ENCODE peak calls at places on chromosomes 5 and 9, in eight cellular contexts. H, B, P, U, Y, K, X and E are unnamed samples. For H3K4me1, the result is how much of the 10 kb centered on the place peaks cover.

GRCh38 chr5:122965111-122965510 is 71.4 kb downstream of the PPIC start:
- DNase-seq in H (no peak), B (no peak), P (no peak), U (no peak), Y (no peak), K (no peak), X (no peak), E (no peak)

GRCh38 chr5:1012316-1012841 is 3.8 kb downstream of the NKD2 start:
- DNase-seq in H (no peak), B (no peak), P (no peak), U (no peak), Y (no peak), K (no peak), X (no peak), E (no peak)

GRCh38 chr5:6583049-6583880 is 49.6 kb downstream of the NSUN2 start:
- DNase-seq in H (no peak), B (peak), P (no peak), U (peak), Y (no peak), K (peak), X (no peak), E (peak)

GRCh38 chr9:90815183-90815943 is 13.7 kb downstream of the SYK start:
- DNase-seq in H (no peak), B (peak), P (no peak), U (no peak), Y (peak), K (no peak), X (no peak), E (no peak)

GRCh38 chr5:31492824-31493223 is 39.1 kb downstream of the DROSHA start:
- DNase-seq in H (peak), B (peak), P (no peak), U (peak), Y (peak), K (no peak), X (no peak), E (peak)

GRCh38 chr5:143404416-143405062 is 1.1 kb upstream of the NR3C1 start:
- DNase-seq in H (peak), B (peak), P (no peak), U (peak), Y (peak), K (peak), X (peak), E (peak)

GRCh38 chr9:122036408-122036807 is 56.7 kb downstream of the TTLL11 start:
- DNase-seq in H (no peak), B (no peak), P (no peak), U (no peak), Y (no peak), K (no peak), X (no peak), E (no peak)

GRCh38 chr5:173371400-173371799 is 43.2 kb upstream of the STC2 start:
- DNase-seq in H (no peak), B (no peak), P (no peak), U (no peak), Y (no peak), K (no peak), X (no peak), E (no peak)

GRCh38 chr5:173103411-173103810 is 40.9 kb upstream of the BNIP1 start:
- DNase-seq in H (no peak), B (no peak), P (no peak), U (no peak), Y (no peak), K (no peak), X (no peak), E (no peak)

GRCh38 chr9:135718616-135719015 is 16.6 kb downstream of the KCNT1 start:
- DNase-seq in H (peak), B (no peak), P (peak), U (no peak), Y (peak), K (no peak), X (peak), E (peak)

GRCh38 chr5:115586525-115587146 is 15.6 kb downstream of the TICAM2 start:
- DNase-seq in H (no peak), B (peak), P (no peak), U (no peak), Y (peak), K (no peak), X (peak), E (peak)

GRCh38 chr9:126696091-126696763 is 82.5 kb downstream of the LMX1B start:
- DNase-seq in H (no peak), B (no peak), P (no peak), U (peak), Y (no peak), K (no peak), X (no peak), E (no peak)

GRCh38 chr9:3359048-3359692 is 166.6 kb downstream of the RFX3 start:
- DNase-seq in H (no peak), B (no peak), P (no peak), U (no peak), Y (no peak), K (no peak), X (no peak), E (no peak)

GRCh38 chr9:32344551-32345182 is 39.8 kb upstream of the ACO1 start:
- DNase-seq in H (no peak), B (peak), P (no peak), U (peak), Y (peak), K (no peak), X (no peak), E (peak)

GRCh38 chr9:124000161-124000783 is 11.3 kb upstream of the LHX2 start:
- DNase-seq in H (no peak), B (no peak), P (no peak), U (no peak), Y (no peak), K (no peak), X (no peak), E (no peak)

GRCh38 chr5:171808453-171808852 is 22.8 kb downstream of the SMIM23 start:
- DNase-seq in H (no peak), B (no peak), P (no peak), U (no peak), Y (no peak), K (no peak), X (no peak), E (no peak)

GRCh38 chr5:96668725-96669124 is 6.5 kb downstream of the CAST start:
- DNase-seq in H (no peak), B (no peak), P (no peak), U (peak), Y (no peak), K (no peak), X (no peak), E (no peak)

GRCh38 chr5:82985763-82986162 is 91.4 kb downstream of the TMEM167A start:
- DNase-seq in H (no peak), B (peak), P (no peak), U (no peak), Y (no peak), K (no peak), X (peak), E (no peak)

GRCh38 chr5:60340326-60340725 is 359.6 kb downstream of the DEPDC1B start:
- DNase-seq in H (no peak), B (no peak), P (no peak), U (no peak), Y (no peak), K (no peak), X (no peak), E (no peak)

GRCh38 chr5:32754251-32754650 is 43.1 kb downstream of the NPR3 start:
- DNase-seq in H (no peak), B (no peak), P (no peak), U (no peak), Y (no peak), K (no peak), X (no peak), E (peak)

GRCh38 chr5:38426493-38426892 is 130.0 kb downstream of the LIFR start:
- DNase-seq in H (peak), B (peak), P (no peak), U (no peak), Y (peak), K (no peak), X (peak), E (peak)

GRCh38 chr9:385818-386398 is 171.2 kb downstream of the DOCK8 start:
- DNase-seq in H (peak), B (peak), P (peak), U (peak), Y (peak), K (peak), X (peak), E (peak)

GRCh38 chr5:7078901-7079300 is 317.0 kb upstream of the ADCY2 start:
- DNase-seq in H (no peak), B (no peak), P (no peak), U (peak), Y (no peak), K (peak), X (peak), E (peak)

GRCh38 chr9:7216004-7216821 is 458.4 kb downstream of the KDM4C start:
- DNase-seq in H (peak), B (peak), P (no peak), U (no peak), Y (peak), K (no peak), X (peak), E (peak)

GRCh38 chr5:39138892-39139291 is 64.7 kb upstream of the RICTOR start:
- DNase-seq in H (peak), B (peak), P (no peak), U (no peak), Y (peak), K (no peak), X (peak), E (peak)

GRCh38 chr9:121498150-121498486 is 1.5 kb downstream of the GGTA1 start:
- DNase-seq in H (peak), B (peak), P (peak), U (peak), Y (peak), K (peak), X (peak), E (peak)

GRCh38 chr9:36064448-36065037 is 27.8 kb downstream of the RECK start:
- DNase-seq in H (peak), B (no peak), P (no peak), U (no peak), Y (peak), K (no peak), X (no peak), E (peak)

GRCh38 chr5:95631991-95632675 is 12.2 kb downstream of the GPR150 start:
- DNase-seq in H (peak), B (peak), P (no peak), U (no peak), Y (peak), K (no peak), X (peak), E (peak)

GRCh38 chr9:97895695-97896332 is 26.5 kb downstream of the TRMO start:
- DNase-seq in H (no peak), B (peak), P (peak), U (peak), Y (peak), K (no peak), X (peak), E (peak)

GRCh38 chr5:94793113-94793815 is 174.8 kb downstream of the SLF1 start:
- DNase-seq in H (peak), B (peak), P (no peak), U (no peak), Y (peak), K (no peak), X (peak), E (peak)

GRCh38 chr9:133892193-133892920 is 99.8 kb downstream of the VAV2 start:
- DNase-seq in H (no peak), B (no peak), P (no peak), U (no peak), Y (no peak), K (no peak), X (no peak), E (no peak)

GRCh38 chr9:21681641-21682040 is 120.8 kb upstream of the MTAP start:
- DNase-seq in H (peak), B (peak), P (no peak), U (no peak), Y (peak), K (no peak), X (peak), E (peak)

GRCh38 chr5:96321371-96321770 is 111.7 kb downstream of the PCSK1 start:
- DNase-seq in H (peak), B (no peak), P (no peak), U (no peak), Y (peak), K (no peak), X (peak), E (peak)

GRCh38 chr9:37390759-37391158 is 31.7 kb upstream of the GRHPR start:
- DNase-seq in H (no peak), B (peak), P (peak), U (peak), Y (no peak), K (no peak), X (peak), E (peak)

GRCh38 chr5:89123607-89124006 is 240.6 kb upstream of the MEF2C start:
- DNase-seq in H (no peak), B (no peak), P (no peak), U (no peak), Y (no peak), K (no peak), X (no peak), E (no peak)

GRCh38 chr9:121463026-121463827 is 36.4 kb downstream of the GGTA1 start:
- DNase-seq in H (peak), B (no peak), P (peak), U (peak), Y (peak), K (peak), X (peak), E (peak)

GRCh38 chr5:156851880-156852279 is 1.8 kb downstream of the PPP1R2B start:
- DNase-seq in H (no peak), B (no peak), P (no peak), U (no peak), Y (no peak), K (no peak), X (no peak), E (no peak)

GRCh38 chr9:116686693-116687073 is 422 bp upstream of the TRIM32 start:
- DNase-seq in H (no peak), B (no peak), P (no peak), U (peak), Y (peak), K (no peak), X (peak), E (peak)

GRCh38 chr9:116689117-116689516 is 2.0 kb downstream of the TRIM32 start:
- DNase-seq in H (no peak), B (no peak), P (no peak), U (no peak), Y (no peak), K (no peak), X (no peak), E (no peak)

GRCh38 chr9:116687762-116688160 is 656 bp downstream of the TRIM32 start:
- DNase-seq in H (no peak), B (no peak), P (no peak), U (no peak), Y (no peak), K (no peak), X (no peak), E (peak)

GRCh38 chr9:116686135-116686534 is 970 bp upstream of the TRIM32 start:
- DNase-seq in H (no peak), B (peak), P (no peak), U (no peak), Y (peak), K (no peak), X (no peak), E (peak)

DNA sequence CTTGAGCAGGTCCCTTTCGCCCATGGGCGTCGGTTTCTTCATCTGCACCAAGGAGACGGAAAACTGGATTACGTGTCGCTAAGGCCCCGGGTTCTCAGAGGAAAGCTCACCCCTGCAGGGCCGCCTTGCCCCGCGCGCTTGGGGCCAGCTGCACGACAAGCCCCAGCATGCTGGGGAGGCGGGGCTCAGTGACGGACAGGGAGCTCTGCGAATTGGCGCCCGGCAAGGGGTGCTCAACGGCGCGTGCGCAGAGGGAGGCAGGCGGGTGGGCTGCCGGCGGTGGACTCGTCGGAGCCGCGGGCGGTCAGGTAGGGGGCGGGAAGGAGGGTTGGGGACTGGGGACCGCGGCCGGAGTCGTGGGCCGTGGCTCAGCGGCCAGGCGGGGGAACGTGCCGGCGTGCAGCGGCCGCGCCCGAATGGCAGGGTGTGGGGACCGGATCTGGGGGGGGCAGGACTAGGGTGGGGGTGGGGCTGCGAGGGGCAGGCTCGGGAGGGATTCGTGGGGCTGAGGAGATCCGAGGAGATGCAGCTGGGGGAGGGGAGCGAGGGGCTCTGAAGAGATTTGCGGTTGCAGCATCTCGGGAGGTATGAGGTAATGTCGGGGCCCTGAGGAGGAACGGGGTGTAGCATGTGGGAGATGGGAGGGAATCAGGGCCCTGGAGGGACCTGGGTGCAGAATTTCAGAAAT is at the start of gene TRIM32:
- DNase-seq in H (peak), B (peak), P (peak), U (peak), Y (peak), K (peak), X (peak), E (peak)
- H2AFZ ChIP-seq in H (peak), B (peak), P (peak), U (no peak), Y (peak), K (peak), X (peak), E (peak)

GRCh38 chr5:178432421-178433272 is 157.5 kb downstream of the COL23A1 start:
- DNase-seq in H (no peak), B (no peak), P (no peak), U (no peak), Y (no peak), K (no peak), X (no peak), E (no peak)
- H3K4me1 ChIP-seq in H (under half), B (under half), P (under half), U (under half), Y (under half), K (under half), X (under half), E (under half)

DNA sequence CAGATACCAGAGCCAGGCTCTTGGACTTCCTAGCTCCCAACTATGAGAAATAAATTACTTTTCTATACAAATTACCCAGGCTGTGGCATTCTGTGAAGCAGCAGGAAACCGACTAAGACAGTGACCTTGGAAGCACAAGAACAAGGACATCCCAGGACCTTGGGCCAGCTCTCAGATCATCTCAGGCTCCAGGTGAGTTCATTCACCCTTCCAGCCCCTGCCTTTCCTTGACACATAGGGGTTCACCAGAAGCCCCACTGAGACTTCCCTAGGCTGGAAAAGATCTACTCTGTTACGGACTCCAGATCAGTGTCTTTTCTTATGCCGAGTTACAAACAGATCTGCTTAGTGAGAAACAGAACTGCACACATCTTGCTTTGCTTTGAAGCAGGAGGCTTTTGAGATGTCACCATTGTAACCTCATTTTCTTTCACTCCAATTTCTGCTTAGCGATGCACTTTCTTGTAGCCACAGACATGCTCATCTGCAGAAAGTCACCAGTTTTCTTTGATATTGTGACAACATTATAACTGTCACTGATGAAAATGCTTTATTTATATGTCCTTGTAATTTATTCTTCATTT is 8.2 kb downstream of the CD180 start:
- DNase-seq in H (no peak), B (no peak), P (no peak), U (no peak), Y (no peak), K (no peak), X (no peak), E (no peak)
- H3K9ac ChIP-seq in H (no peak), B (no peak), P (no peak), U (no peak), Y (no peak), K (no peak), X (no peak), E (no peak)

DNA sequence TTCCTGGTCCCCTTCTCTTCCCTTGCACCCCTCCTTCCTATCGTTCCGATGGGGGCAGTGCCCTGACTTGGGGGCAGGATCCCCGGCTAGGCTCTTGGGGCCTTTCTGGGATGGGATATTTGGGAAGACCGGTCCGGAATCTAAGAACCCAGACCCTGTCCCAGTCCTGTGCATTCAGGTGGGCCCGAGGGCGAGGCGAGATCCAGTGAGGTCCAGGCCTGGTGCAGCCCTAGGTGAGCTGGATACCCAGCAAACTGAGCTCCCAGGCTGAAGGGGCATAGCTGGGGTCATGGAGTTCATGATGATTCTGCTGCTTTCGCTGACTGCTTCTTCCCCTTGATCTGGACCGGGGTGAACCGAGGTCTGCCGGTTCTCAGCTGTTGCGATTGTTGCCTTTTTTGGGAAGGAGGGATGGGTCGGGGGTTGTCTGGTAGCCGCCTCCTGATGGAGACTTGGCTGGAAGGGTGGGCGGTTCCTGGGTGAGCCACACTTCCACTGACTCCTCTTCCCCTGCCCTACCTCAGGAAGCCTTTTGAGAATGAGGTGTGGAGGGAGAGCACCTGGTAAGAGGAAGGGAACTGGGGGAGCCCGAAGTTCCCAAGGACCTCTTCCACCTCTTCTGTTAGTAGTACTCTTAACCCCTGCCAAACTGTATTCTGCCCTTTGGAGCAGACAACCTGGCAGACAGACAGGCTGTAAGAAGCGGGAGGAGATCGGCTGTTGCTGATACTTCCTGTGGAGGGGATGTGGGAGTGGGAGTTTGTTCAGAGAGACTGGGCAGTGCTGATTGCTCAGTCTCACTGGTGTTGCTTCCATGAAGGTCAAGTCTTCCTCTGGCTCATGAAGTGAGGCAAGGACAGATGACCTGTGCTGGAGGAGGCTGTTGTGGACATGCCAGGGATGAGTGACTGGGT is 1.0 kb downstream of the LRRC8A start:
- DNase-seq in H (no peak), B (peak), P (no peak), U (no peak), Y (no peak), K (no peak), X (no peak), E (peak)
- H2AFZ ChIP-seq in H (peak), B (no peak), P (no peak), U (no peak), Y (peak), K (peak), X (no peak), E (peak)

GRCh38 chr5:59300930-59301329 is 592.6 kb downstream of the PDE4D start:
- DNase-seq in H (no peak), B (no peak), P (no peak), U (no peak), Y (no peak), K (no peak), X (no peak), E (no peak)

GRCh38 chr5:59293700-59294099 is 599.8 kb downstream of the PDE4D start:
- DNase-seq in H (peak), B (no peak), P (no peak), U (no peak), Y (no peak), K (no peak), X (no peak), E (no peak)

GRCh38 chr5:59301727-59302126 is 591.8 kb downstream of the PDE4D start:
- DNase-seq in H (no peak), B (no peak), P (no peak), U (no peak), Y (no peak), K (no peak), X (no peak), E (no peak)

GRCh38 chr5:59299006-59299405 is 594.5 kb downstream of the PDE4D start:
- DNase-seq in H (no peak), B (no peak), P (no peak), U (no peak), Y (no peak), K (no peak), X (no peak), E (no peak)

GRCh38 chr5:59296317-59297264 is 596.9 kb downstream of the PDE4D start:
- DNase-seq in H (peak), B (peak), P (no peak), U (no peak), Y (peak), K (no peak), X (peak), E (peak)
- H3K4me1 ChIP-seq in H (under half), B (under half), P (under half), U (under half), Y (under half), K (under half), X (under half), E (under half)